ENCODE peak calls at places on chromosomes 2 and 18, in ten cellular contexts. E is transverse colon, H is uterus, X is HepG2, J is tibial nerve, Z is H54, B is GM12878, U is spleen, P is ovary, A is testis. S is an unnamed sample.
A peak's percentile ranks its signal among the peaks of the same experiment; 100 is the strongest.

GRCh38 chr18:79544386-79544963 is 135.1 kb upstream of the CTDP1 start:
- DNase-seq in E (no peak), A (no peak), P (no peak), Z (no peak), U (peak; percentile 66), B (no peak), H (no peak), J (no peak), X (no peak), S (no peak)

GRCh38 chr2:195848119-195848899 is 191.3 kb downstream of the SLC39A10 start:
- DNase-seq in X (no peak), H (no peak), B (no peak), A (no peak), J (no peak), P (no peak), U (peak; percentile 62), E (no peak), Z (no peak), S (peak; percentile 7)

GRCh38 chr18:5556317-5556974 is 12.6 kb upstream of the EPB41L3 start:
- DNase-seq in A (no peak), X (peak; percentile 23), P (no peak), J (peak; percentile 53), E (no peak), B (no peak), Z (no peak), U (no peak), H (no peak), S (no peak)

GRCh38 chr2:115162454-115163293 is 720.2 kb downstream of the DPP10 start:
- DNase-seq in J (no peak), E (no peak), H (no peak), A (peak; percentile 30), B (no peak), X (no peak), Z (no peak), P (no peak), U (no peak), S (no peak)

GRCh38 chr2:230778350-230779140 is 65.9 kb downstream of the CAB39 start:
- DNase-seq in A (no peak), X (no peak), P (no peak), E (no peak), B (peak; percentile 54), J (no peak), Z (no peak), U (no peak), H (no peak), S (no peak)

GRCh38 chr2:173354073-173354600 is 535 bp upstream of the CDCA7 start:
- DNase-seq in J (no peak), E (no peak), A (no peak), X (peak; percentile 27), H (no peak), P (no peak), U (no peak), B (no peak), Z (no peak), S (no peak)

GRCh38 chr2:57696016-57696415 is 350.6 kb upstream of the VRK2 start:
- DNase-seq in P (no peak), Z (peak; percentile 23), B (no peak), U (no peak), H (no peak), A (no peak), J (no peak), X (no peak), E (no peak), S (no peak)

GRCh38 chr2:42928692-42929576 is 136.6 kb upstream of the HAAO start:
- DNase-seq in J (no peak), H (no peak), X (peak; percentile 90), E (peak; percentile 79), P (no peak), U (no peak), A (no peak), B (no peak), Z (no peak), S (peak; percentile 85)

GRCh38 chr2:158922610-158923009 is 45.8 kb upstream of the TANC1 start:
- DNase-seq in P (no peak), B (no peak), H (no peak), J (no peak), X (no peak), Z (no peak), E (no peak), U (no peak), A (no peak), S (no peak)

GRCh38 chr2:73983322-73984202 is 1.1 kb upstream of the TET3 start:
- DNase-seq in B (no peak), P (peak; percentile 39), U (peak; percentile 84), E (peak; percentile 95), J (no peak), H (peak; percentile 24), A (no peak), Z (no peak), X (peak; percentile 63), S (peak; percentile 61)
- TF ChIP-seq POLR2A in B (no peak), P (no peak), U (no peak), E (peak; percentile 84), J (no peak), H (no peak), A (no peak), Z (no peak), X (peak; percentile 18), S (no peak)

DNA sequence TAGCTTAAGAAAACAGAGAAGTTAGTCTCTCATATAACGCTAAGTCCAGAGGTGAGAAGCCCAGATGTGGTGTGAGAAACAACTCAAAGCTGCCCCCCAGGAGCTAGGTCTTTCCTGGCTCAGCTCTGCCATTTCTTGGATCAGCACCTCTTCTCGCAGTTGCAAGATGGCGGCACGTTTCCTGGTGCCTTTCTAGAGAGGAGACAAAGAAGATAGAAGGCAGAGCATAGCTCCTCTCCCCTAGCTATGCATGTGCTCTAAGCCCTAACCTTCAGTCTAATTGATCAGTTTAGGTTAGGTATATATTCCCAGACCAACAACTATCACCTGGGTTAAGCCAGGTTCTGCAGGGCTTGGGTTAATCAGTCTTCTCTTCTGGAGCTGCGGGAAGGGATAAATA is 119.5 kb upstream of the RAB12 start:
- DNase-seq in A (no peak), U (no peak), P (no peak), H (no peak), E (no peak), X (no peak), Z (no peak), B (no peak), J (no peak), S (no peak)
- TF ChIP-seq POLR2A in A (no peak), U (no peak), P (no peak), H (no peak), E (no peak), X (no peak), Z (no peak), B (no peak), J (no peak), S (no peak)

DNA sequence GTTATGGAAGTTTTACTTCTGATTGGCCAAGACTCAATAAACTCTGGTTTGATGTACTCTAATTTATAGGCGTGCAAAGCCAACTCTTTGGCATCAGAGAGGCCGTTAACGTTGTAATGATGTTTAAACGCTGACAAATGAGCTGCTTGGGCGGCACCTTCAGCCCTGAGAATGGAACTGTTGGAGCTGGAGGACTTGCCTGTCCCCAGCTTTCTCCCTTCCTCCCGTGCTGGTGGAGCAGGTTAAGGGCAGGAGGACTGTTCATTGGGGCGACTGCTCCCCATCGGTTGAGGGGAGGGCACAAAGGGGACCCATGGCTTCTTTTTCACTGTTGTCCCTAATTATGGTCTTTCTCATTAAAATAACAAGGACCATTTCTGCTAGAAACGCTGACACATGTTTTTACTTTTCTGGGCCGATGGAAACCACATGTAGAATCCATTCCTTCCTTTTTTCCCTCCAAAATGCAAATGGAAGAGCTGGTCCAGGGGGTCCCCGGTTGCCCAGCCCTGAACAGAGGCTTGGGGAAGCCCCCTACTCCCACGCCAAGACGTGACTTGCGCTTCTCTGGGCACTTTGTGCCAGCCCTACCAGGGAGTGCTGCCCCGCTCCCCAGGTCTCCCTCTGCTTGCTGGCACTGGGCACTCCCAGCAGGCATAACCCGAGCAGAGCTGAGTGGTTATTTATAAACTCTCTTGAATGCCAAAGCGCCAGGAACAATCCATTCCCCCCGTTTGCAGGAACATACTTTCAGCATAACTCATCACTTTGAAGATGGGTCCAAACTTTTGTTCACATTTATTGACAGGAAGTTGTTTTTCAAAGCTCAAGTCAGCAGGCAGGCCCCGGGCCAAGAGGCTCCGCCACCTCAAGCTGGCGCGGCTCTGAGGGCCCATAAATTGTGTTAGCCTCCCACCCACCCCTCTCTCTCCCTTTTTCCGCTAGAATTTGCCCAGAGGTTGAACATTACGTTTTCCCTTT is 170.1 kb downstream of the ASB1 start:
- DNase-seq in P (peak; percentile 46), B (no peak), J (peak; percentile 48), X (peak; percentile 70), U (no peak), H (peak; percentile 86), Z (peak; percentile 94), A (no peak), E (peak; percentile 17), S (no peak)
- TF ChIP-seq POLR2A in P (no peak), B (no peak), J (no peak), X (no peak), U (no peak), H (peak; percentile 15), Z (peak; percentile 38), A (no peak), E (no peak), S (no peak)

GRCh38 chr18:50969448-50969847 is 1.6 kb downstream of the ELAC1 start:
- DNase-seq in A (no peak), U (no peak), H (no peak), B (no peak), J (no peak), E (no peak), X (no peak), P (no peak), Z (no peak), S (peak; percentile 37)

GRCh38 chr18:50970006-50970405 is 2.2 kb downstream of the ELAC1 start:
- DNase-seq in U (no peak), X (no peak), B (no peak), A (no peak), P (no peak), H (no peak), Z (no peak), J (no peak), E (peak; percentile 64), S (no peak)

GRCh38 chr18:50973367-50974126 is 5.7 kb downstream of the ELAC1 start:
- DNase-seq in E (no peak), U (no peak), J (no peak), B (no peak), Z (peak; percentile 27), P (no peak), X (peak; percentile 90), A (no peak), H (no peak), S (no peak)

GRCh38 chr18:50967714-50968661 is at the start of gene ELAC1:
- DNase-seq in A (peak; percentile 82), P (peak; percentile 81), U (peak; percentile 95), Z (peak; percentile 61), X (peak; percentile 65), E (peak; percentile 81), H (peak; percentile 62), B (peak; percentile 20), J (peak; percentile 44), S (peak; percentile 94)
- TF ChIP-seq POLR2A in A (no peak), P (peak; percentile 92), U (peak; percentile 22), Z (peak; percentile 83), X (peak; percentile 83), E (peak; percentile 86), H (peak; percentile 35), B (peak; percentile 97), J (peak; percentile 85), S (peak; percentile 91)

S was measured in erythroblast.